ENCODE peak calls at places on chromosome 20, in five cellular contexts. One of them, this sample, is unnamed.

GRCh38 chr20:47521059-47521808 is 19.5 kb downstream of the NCOA3 start:
- DNase-seq in HepG2: no peak
- DNase-seq in transverse colon: no peak
- DNase-seq in ovary: no peak
- DNase-seq in A549: peak
- DNase-seq in this sample: no peak

GRCh38 chr20:53692465-53693067 is 98.9 kb upstream of the ZNF217 start:
- DNase-seq in transverse colon: peak
- DNase-seq in A549: no peak
- DNase-seq in ovary: no peak
- DNase-seq in HepG2: no peak
- DNase-seq in this sample: peak

GRCh38 chr20:45067558-45067957 is 33.4 kb downstream of the KCNS1 start:
- DNase-seq in transverse colon: no peak
- DNase-seq in ovary: no peak
- DNase-seq in A549: no peak
- DNase-seq in HepG2: no peak
- DNase-seq in this sample: no peak

GRCh38 chr20:1346322-1346969 is 17.5 kb upstream of the SDCBP2 start:
- DNase-seq in HepG2: no peak
- DNase-seq in transverse colon: no peak
- DNase-seq in ovary: no peak
- DNase-seq in A549: no peak
- DNase-seq in this sample: no peak

GRCh38 chr20:5040345-5040744 is 39.0 kb upstream of the SLC23A2 start:
- DNase-seq in HepG2: no peak
- DNase-seq in ovary: no peak
- DNase-seq in transverse colon: no peak
- DNase-seq in A549: no peak
- DNase-seq in this sample: no peak

GRCh38 chr20:48017504-48017903 is 232.2 kb upstream of the SULF2 start:
- DNase-seq in A549: no peak
- DNase-seq in ovary: no peak
- DNase-seq in HepG2: no peak
- DNase-seq in transverse colon: no peak
- DNase-seq in this sample: no peak

GRCh38 chr20:18466574-18466893 is 296 bp downstream of the DZANK1 start:
- DNase-seq in transverse colon: no peak
- DNase-seq in A549: no peak
- DNase-seq in HepG2: no peak
- DNase-seq in ovary: no peak
- DNase-seq in this sample: no peak

GRCh38 chr20:575230-575629 is 31.6 kb upstream of the CSNK2A1 start:
- DNase-seq in A549: no peak
- DNase-seq in HepG2: no peak
- DNase-seq in transverse colon: no peak
- DNase-seq in ovary: no peak
- DNase-seq in this sample: no peak

GRCh38 chr20:61436268-61436667 is 184.2 kb downstream of the CDH4 start:
- DNase-seq in transverse colon: no peak
- DNase-seq in HepG2: no peak
- DNase-seq in A549: no peak
- DNase-seq in ovary: no peak
- DNase-seq in this sample: no peak

GRCh38 chr20:20513720-20514119 is 145.8 kb downstream of the INSM1 start:
- DNase-seq in transverse colon: no peak
- DNase-seq in HepG2: no peak
- DNase-seq in A549: no peak
- DNase-seq in ovary: no peak
- DNase-seq in this sample: no peak

GRCh38 chr20:17875106-17875980 is 93.3 kb downstream of the SNX5 start:
- DNase-seq in A549: peak
- DNase-seq in transverse colon: peak
- DNase-seq in HepG2: peak
- DNase-seq in ovary: peak
- DNase-seq in this sample: peak

GRCh38 chr20:57693670-57694329 is 16.0 kb downstream of the PMEPA1 start:
- DNase-seq in HepG2: no peak
- DNase-seq in ovary: no peak
- DNase-seq in A549: no peak
- DNase-seq in transverse colon: no peak
- DNase-seq in this sample: no peak

GRCh38 chr20:5067877-5068276 is 51.9 kb downstream of the PCNA start:
- DNase-seq in A549: no peak
- DNase-seq in ovary: no peak
- DNase-seq in HepG2: no peak
- DNase-seq in transverse colon: no peak
- DNase-seq in this sample: no peak

GRCh38 chr20:53737404-53738038 is 143.9 kb upstream of the ZNF217 start:
- DNase-seq in A549: no peak
- DNase-seq in ovary: no peak
- DNase-seq in transverse colon: no peak
- DNase-seq in HepG2: no peak
- DNase-seq in this sample: no peak

GRCh38 chr20:2741881-2742280 is 49.3 kb downstream of the EBF4 start:
- DNase-seq in HepG2: no peak
- DNase-seq in transverse colon: no peak
- DNase-seq in ovary: no peak
- DNase-seq in A549: no peak
- DNase-seq in this sample: no peak

GRCh38 chr20:63216041-63216848 is at the start of gene YTHDF1:
- DNase-seq in ovary: peak
- DNase-seq in HepG2: peak
- DNase-seq in transverse colon: peak
- DNase-seq in A549: peak
- DNase-seq in this sample: peak
- TF ChIP-seq EP300 in ovary: peak
- TF ChIP-seq EP300 in HepG2: peak
- TF ChIP-seq EP300 in transverse colon: no peak
- TF ChIP-seq EP300 in A549: no peak
- TF ChIP-seq EP300 in this sample: peak

GRCh38 chr20:59000326-59000725 is 6.7 kb downstream of the CTSZ start:
- DNase-seq in transverse colon: no peak
- DNase-seq in A549: no peak
- DNase-seq in ovary: no peak
- DNase-seq in HepG2: no peak
- DNase-seq in this sample: no peak

GRCh38 chr20:59001068-59001448 is 6.0 kb downstream of the CTSZ start:
- DNase-seq in transverse colon: no peak
- DNase-seq in A549: no peak
- DNase-seq in HepG2: no peak
- DNase-seq in ovary: no peak
- DNase-seq in this sample: no peak

GRCh38 chr20:58996226-58996611 is 10.8 kb downstream of the CTSZ start:
- DNase-seq in ovary: no peak
- DNase-seq in A549: no peak
- DNase-seq in transverse colon: no peak
- DNase-seq in HepG2: no peak
- DNase-seq in this sample: no peak

GRCh38 chr20:58997141-58997770 is 9.8 kb downstream of the CTSZ start:
- DNase-seq in HepG2: no peak
- DNase-seq in transverse colon: no peak
- DNase-seq in A549: no peak
- DNase-seq in ovary: no peak
- DNase-seq in this sample: no peak

GRCh38 chr20:58998656-58999055 is 8.4 kb downstream of the CTSZ start:
- DNase-seq in ovary: no peak
- DNase-seq in transverse colon: peak
- DNase-seq in A549: no peak
- DNase-seq in HepG2: no peak
- DNase-seq in this sample: no peak
- TF ChIP-seq EP300 in ovary: no peak
- TF ChIP-seq EP300 in transverse colon: no peak
- TF ChIP-seq EP300 in A549: no peak
- TF ChIP-seq EP300 in HepG2: no peak
- TF ChIP-seq EP300 in this sample: no peak

DNA sequence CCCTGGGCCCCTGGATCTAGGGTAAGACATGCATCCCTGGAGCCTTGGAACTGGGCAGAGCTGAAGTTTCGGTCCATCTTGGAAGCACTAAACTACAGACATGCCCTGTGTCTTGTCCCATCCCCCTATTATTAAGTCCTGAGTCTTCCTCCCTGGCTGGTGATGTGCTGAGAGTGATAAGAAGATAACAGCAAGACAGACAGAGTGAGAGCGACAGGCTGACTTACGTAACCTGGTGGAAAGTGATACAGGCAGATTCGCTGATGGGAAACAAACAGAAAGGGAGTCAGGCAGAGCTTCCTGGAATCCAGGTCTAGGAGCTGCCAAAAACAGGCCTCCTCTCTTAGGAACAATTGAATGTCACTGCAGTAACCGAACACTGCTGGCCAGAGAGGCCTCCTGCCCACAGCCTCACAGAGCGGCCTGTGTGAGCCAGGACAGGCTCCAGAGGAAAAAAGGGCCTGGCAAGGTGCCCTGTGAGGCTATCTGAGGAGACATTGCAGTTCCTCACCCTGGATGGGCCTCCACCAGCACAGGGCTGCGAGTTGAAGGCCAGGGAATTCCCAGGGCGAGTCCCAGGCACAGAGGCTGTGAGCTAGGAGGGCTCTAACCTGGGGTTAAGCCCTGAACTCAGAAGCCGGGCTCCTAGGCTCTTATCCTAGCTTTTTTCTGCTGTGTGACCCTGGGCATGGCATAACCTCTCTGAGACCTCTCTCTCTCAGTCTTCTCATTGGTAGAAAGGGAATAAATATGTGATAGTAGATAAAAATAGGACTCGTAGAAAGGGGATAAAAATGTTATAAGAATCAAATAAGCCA is 34.2 kb upstream of the B4GALT5 start:
- DNase-seq in transverse colon: peak
- DNase-seq in A549: peak
- DNase-seq in HepG2: peak
- DNase-seq in ovary: peak
- DNase-seq in this sample: peak
- TF ChIP-seq EP300 in transverse colon: peak
- TF ChIP-seq EP300 in A549: no peak
- TF ChIP-seq EP300 in HepG2: no peak
- TF ChIP-seq EP300 in ovary: peak
- TF ChIP-seq EP300 in this sample: peak

GRCh38 chr20:34888468-34888867 is 12.1 kb downstream of the ACSS2 start:
- DNase-seq in HepG2: no peak
- DNase-seq in A549: no peak
- DNase-seq in transverse colon: no peak
- DNase-seq in ovary: no peak
- DNase-seq in this sample: no peak
- TF ChIP-seq EP300 in HepG2: no peak
- TF ChIP-seq EP300 in A549: no peak
- TF ChIP-seq EP300 in transverse colon: no peak
- TF ChIP-seq EP300 in ovary: no peak
- TF ChIP-seq EP300 in this sample: no peak

GRCh38 chr20:43119720-43120119 is 70.0 kb downstream of the PTPRT start:
- DNase-seq in transverse colon: no peak
- DNase-seq in ovary: no peak
- DNase-seq in A549: no peak
- DNase-seq in HepG2: no peak
- DNase-seq in this sample: no peak

GRCh38 chr20:43124261-43124660 is 65.4 kb downstream of the PTPRT start:
- DNase-seq in A549: no peak
- DNase-seq in ovary: no peak
- DNase-seq in transverse colon: no peak
- DNase-seq in HepG2: no peak
- DNase-seq in this sample: no peak

GRCh38 chr20:43123180-43123579 is 66.5 kb downstream of the PTPRT start:
- DNase-seq in A549: no peak
- DNase-seq in ovary: no peak
- DNase-seq in transverse colon: no peak
- DNase-seq in HepG2: no peak
- DNase-seq in this sample: no peak
- TF ChIP-seq EP300 in A549: no peak
- TF ChIP-seq EP300 in ovary: no peak
- TF ChIP-seq EP300 in transverse colon: no peak
- TF ChIP-seq EP300 in HepG2: no peak
- TF ChIP-seq EP300 in this sample: no peak